ENCODE peak calls at places on chromosome 2, in eight cellular contexts. One of them, this sample, is unnamed.

GRCh38 chr2:171523969-171524401 is 1.7 kb downstream of the CYBRD1 start:
- DNase-seq in AG09309: no peak
- DNase-seq in dorsolateral prefrontal cortex: no peak
- DNase-seq in astrocyte: peak
- DNase-seq in cardiac muscle cell: peak
- DNase-seq in left ventricle myocardium inferior: no peak
- DNase-seq in brain microvascular endothelial cell: no peak
- DNase-seq in OCI-LY7: no peak
- DNase-seq in this sample: peak

GRCh38 chr2:74915743-74916142 is 42.7 kb upstream of the POLE4 start:
- DNase-seq in AG09309: no peak
- DNase-seq in dorsolateral prefrontal cortex: no peak
- DNase-seq in astrocyte: peak
- DNase-seq in cardiac muscle cell: no peak
- DNase-seq in left ventricle myocardium inferior: no peak
- DNase-seq in brain microvascular endothelial cell: peak
- DNase-seq in OCI-LY7: no peak
- DNase-seq in this sample: no peak

GRCh38 chr2:27627963-27628766 is 647 bp downstream of the CCDC121 start:
- DNase-seq in AG09309: peak
- DNase-seq in dorsolateral prefrontal cortex: no peak
- DNase-seq in astrocyte: peak
- DNase-seq in cardiac muscle cell: peak
- DNase-seq in left ventricle myocardium inferior: no peak
- DNase-seq in brain microvascular endothelial cell: peak
- DNase-seq in OCI-LY7: peak
- DNase-seq in this sample: peak

GRCh38 chr2:203534486-203535077 is 519 bp downstream of the RAPH1 start:
- DNase-seq in AG09309: no peak
- DNase-seq in dorsolateral prefrontal cortex: no peak
- DNase-seq in astrocyte: no peak
- DNase-seq in cardiac muscle cell: peak
- DNase-seq in left ventricle myocardium inferior: peak
- DNase-seq in brain microvascular endothelial cell: peak
- DNase-seq in OCI-LY7: peak
- DNase-seq in this sample: no peak

GRCh38 chr2:231452799-231453508 is 11.3 kb downstream of the NCL start:
- DNase-seq in AG09309: no peak
- DNase-seq in dorsolateral prefrontal cortex: no peak
- DNase-seq in astrocyte: no peak
- DNase-seq in cardiac muscle cell: peak
- DNase-seq in left ventricle myocardium inferior: no peak
- DNase-seq in brain microvascular endothelial cell: no peak
- DNase-seq in OCI-LY7: peak
- DNase-seq in this sample: no peak

GRCh38 chr2:118006861-118007260 is 7.0 kb downstream of the CCDC93 start:
- DNase-seq in AG09309: no peak
- DNase-seq in dorsolateral prefrontal cortex: no peak
- DNase-seq in astrocyte: no peak
- DNase-seq in cardiac muscle cell: no peak
- DNase-seq in left ventricle myocardium inferior: no peak
- DNase-seq in brain microvascular endothelial cell: no peak
- DNase-seq in OCI-LY7: no peak
- DNase-seq in this sample: no peak

GRCh38 chr2:68877079-68877772 is 6.0 kb upstream of the BMP10 start:
- DNase-seq in AG09309: no peak
- DNase-seq in dorsolateral prefrontal cortex: no peak
- DNase-seq in astrocyte: no peak
- DNase-seq in cardiac muscle cell: peak
- DNase-seq in left ventricle myocardium inferior: peak
- DNase-seq in brain microvascular endothelial cell: no peak
- DNase-seq in OCI-LY7: no peak
- DNase-seq in this sample: no peak

GRCh38 chr2:28311660-28312249 is 80.9 kb upstream of the FOSL2 start:
- DNase-seq in AG09309: no peak
- DNase-seq in dorsolateral prefrontal cortex: no peak
- DNase-seq in astrocyte: no peak
- DNase-seq in cardiac muscle cell: no peak
- DNase-seq in left ventricle myocardium inferior: no peak
- DNase-seq in brain microvascular endothelial cell: no peak
- DNase-seq in OCI-LY7: no peak
- DNase-seq in this sample: no peak

GRCh38 chr2:226609361-226609760 is 190.3 kb downstream of the IRS1 start:
- DNase-seq in AG09309: peak
- DNase-seq in dorsolateral prefrontal cortex: no peak
- DNase-seq in astrocyte: peak
- DNase-seq in cardiac muscle cell: no peak
- DNase-seq in left ventricle myocardium inferior: no peak
- DNase-seq in brain microvascular endothelial cell: peak
- DNase-seq in OCI-LY7: no peak
- DNase-seq in this sample: no peak

GRCh38 chr2:10717630-10718029 is 3.8 kb upstream of the ATP6V1C2 start:
- DNase-seq in AG09309: peak
- DNase-seq in dorsolateral prefrontal cortex: no peak
- DNase-seq in astrocyte: peak
- DNase-seq in cardiac muscle cell: no peak
- DNase-seq in left ventricle myocardium inferior: no peak
- DNase-seq in brain microvascular endothelial cell: peak
- DNase-seq in OCI-LY7: no peak
- DNase-seq in this sample: no peak

GRCh38 chr2:158211516-158211915 is 109.8 kb downstream of the UPP2 start:
- DNase-seq in AG09309: no peak
- DNase-seq in dorsolateral prefrontal cortex: no peak
- DNase-seq in astrocyte: peak
- DNase-seq in cardiac muscle cell: no peak
- DNase-seq in left ventricle myocardium inferior: no peak
- DNase-seq in brain microvascular endothelial cell: no peak
- DNase-seq in OCI-LY7: no peak
- DNase-seq in this sample: peak

GRCh38 chr2:115034801-115035200 is 592.4 kb downstream of the DPP10 start:
- DNase-seq in AG09309: no peak
- DNase-seq in dorsolateral prefrontal cortex: no peak
- DNase-seq in astrocyte: no peak
- DNase-seq in cardiac muscle cell: peak
- DNase-seq in left ventricle myocardium inferior: no peak
- DNase-seq in brain microvascular endothelial cell: no peak
- DNase-seq in OCI-LY7: no peak
- DNase-seq in this sample: no peak

GRCh38 chr2:72949642-72950041 is 32.3 kb downstream of the EMX1 start:
- DNase-seq in AG09309: no peak
- DNase-seq in dorsolateral prefrontal cortex: peak
- DNase-seq in astrocyte: no peak
- DNase-seq in cardiac muscle cell: no peak
- DNase-seq in left ventricle myocardium inferior: no peak
- DNase-seq in brain microvascular endothelial cell: no peak
- DNase-seq in OCI-LY7: no peak
- DNase-seq in this sample: no peak

GRCh38 chr2:169175112-169175511 is 105.7 kb downstream of the DHRS9 start:
- DNase-seq in AG09309: no peak
- DNase-seq in dorsolateral prefrontal cortex: no peak
- DNase-seq in astrocyte: no peak
- DNase-seq in cardiac muscle cell: no peak
- DNase-seq in left ventricle myocardium inferior: no peak
- DNase-seq in brain microvascular endothelial cell: no peak
- DNase-seq in OCI-LY7: no peak
- DNase-seq in this sample: no peak

GRCh38 chr2:56017784-56018183 is 94.2 kb upstream of the EFEMP1 start:
- DNase-seq in AG09309: no peak
- DNase-seq in dorsolateral prefrontal cortex: no peak
- DNase-seq in astrocyte: no peak
- DNase-seq in cardiac muscle cell: no peak
- DNase-seq in left ventricle myocardium inferior: no peak
- DNase-seq in brain microvascular endothelial cell: no peak
- DNase-seq in OCI-LY7: no peak
- DNase-seq in this sample: no peak

GRCh38 chr2:75200140-75200985 is 1.0 kb upstream of the TACR1 start:
- DNase-seq in AG09309: no peak
- DNase-seq in dorsolateral prefrontal cortex: peak
- DNase-seq in astrocyte: peak
- DNase-seq in cardiac muscle cell: peak
- DNase-seq in left ventricle myocardium inferior: peak
- DNase-seq in brain microvascular endothelial cell: no peak
- DNase-seq in OCI-LY7: no peak
- DNase-seq in this sample: no peak

GRCh38 chr2:1662606-1663180 is 81.6 kb downstream of the PXDN start:
- DNase-seq in AG09309: no peak
- DNase-seq in dorsolateral prefrontal cortex: no peak
- DNase-seq in astrocyte: no peak
- DNase-seq in cardiac muscle cell: no peak
- DNase-seq in left ventricle myocardium inferior: no peak
- DNase-seq in brain microvascular endothelial cell: no peak
- DNase-seq in OCI-LY7: no peak
- DNase-seq in this sample: no peak

GRCh38 chr2:33377048-33377447 is 99.4 kb upstream of the RASGRP3 start:
- DNase-seq in AG09309: no peak
- DNase-seq in dorsolateral prefrontal cortex: no peak
- DNase-seq in astrocyte: peak
- DNase-seq in cardiac muscle cell: no peak
- DNase-seq in left ventricle myocardium inferior: peak
- DNase-seq in brain microvascular endothelial cell: no peak
- DNase-seq in OCI-LY7: no peak
- DNase-seq in this sample: no peak

GRCh38 chr2:217905906-217906305 is 96.9 kb downstream of the TNS1 start:
- DNase-seq in AG09309: no peak
- DNase-seq in dorsolateral prefrontal cortex: no peak
- DNase-seq in astrocyte: no peak
- DNase-seq in cardiac muscle cell: no peak
- DNase-seq in left ventricle myocardium inferior: no peak
- DNase-seq in brain microvascular endothelial cell: no peak
- DNase-seq in OCI-LY7: no peak
- DNase-seq in this sample: no peak
- H3K4me3 ChIP-seq in AG09309: no peak
- H3K4me3 ChIP-seq in dorsolateral prefrontal cortex: no peak
- H3K4me3 ChIP-seq in astrocyte: no peak
- H3K4me3 ChIP-seq in cardiac muscle cell: no peak
- H3K4me3 ChIP-seq in left ventricle myocardium inferior: peak
- H3K4me3 ChIP-seq in brain microvascular endothelial cell: no peak
- H3K4me3 ChIP-seq in OCI-LY7: no peak
- H3K4me3 ChIP-seq in this sample: no peak

GRCh38 chr2:96264086-96264485 is 1.7 kb downstream of the TMEM127 start:
- DNase-seq in AG09309: no peak
- DNase-seq in dorsolateral prefrontal cortex: no peak
- DNase-seq in astrocyte: no peak
- DNase-seq in cardiac muscle cell: no peak
- DNase-seq in left ventricle myocardium inferior: no peak
- DNase-seq in brain microvascular endothelial cell: no peak
- DNase-seq in OCI-LY7: no peak
- DNase-seq in this sample: no peak

GRCh38 chr2:96265349-96265839 is 403 bp downstream of the TMEM127 start:
- DNase-seq in AG09309: no peak
- DNase-seq in dorsolateral prefrontal cortex: peak
- DNase-seq in astrocyte: no peak
- DNase-seq in cardiac muscle cell: peak
- DNase-seq in left ventricle myocardium inferior: peak
- DNase-seq in brain microvascular endothelial cell: no peak
- DNase-seq in OCI-LY7: peak
- DNase-seq in this sample: no peak

GRCh38 chr2:96264656-96265348 is 995 bp downstream of the TMEM127 start:
- DNase-seq in AG09309: no peak
- DNase-seq in dorsolateral prefrontal cortex: no peak
- DNase-seq in astrocyte: peak
- DNase-seq in cardiac muscle cell: peak
- DNase-seq in left ventricle myocardium inferior: no peak
- DNase-seq in brain microvascular endothelial cell: peak
- DNase-seq in OCI-LY7: peak
- DNase-seq in this sample: no peak

GRCh38 chr2:96265840-96266569 is at the start of the genes CIAO1 and TMEM127:
- DNase-seq in AG09309: peak
- DNase-seq in dorsolateral prefrontal cortex: peak
- DNase-seq in astrocyte: peak
- DNase-seq in cardiac muscle cell: peak
- DNase-seq in left ventricle myocardium inferior: peak
- DNase-seq in brain microvascular endothelial cell: peak
- DNase-seq in OCI-LY7: peak
- DNase-seq in this sample: peak

GRCh38 chr2:96267159-96267971 is 1.3 kb downstream of the CIAO1 start:
- DNase-seq in AG09309: no peak
- DNase-seq in dorsolateral prefrontal cortex: no peak
- DNase-seq in astrocyte: no peak
- DNase-seq in cardiac muscle cell: peak
- DNase-seq in left ventricle myocardium inferior: no peak
- DNase-seq in brain microvascular endothelial cell: no peak
- DNase-seq in OCI-LY7: peak
- DNase-seq in this sample: no peak
- TF ChIP-seq CTCF in AG09309: peak
- TF ChIP-seq CTCF in dorsolateral prefrontal cortex: no peak
- TF ChIP-seq CTCF in astrocyte: peak
- TF ChIP-seq CTCF in cardiac muscle cell: peak
- TF ChIP-seq CTCF in left ventricle myocardium inferior: no peak
- TF ChIP-seq CTCF in brain microvascular endothelial cell: peak
- TF ChIP-seq CTCF in OCI-LY7: peak
- TF ChIP-seq CTCF in this sample: peak

DNA sequence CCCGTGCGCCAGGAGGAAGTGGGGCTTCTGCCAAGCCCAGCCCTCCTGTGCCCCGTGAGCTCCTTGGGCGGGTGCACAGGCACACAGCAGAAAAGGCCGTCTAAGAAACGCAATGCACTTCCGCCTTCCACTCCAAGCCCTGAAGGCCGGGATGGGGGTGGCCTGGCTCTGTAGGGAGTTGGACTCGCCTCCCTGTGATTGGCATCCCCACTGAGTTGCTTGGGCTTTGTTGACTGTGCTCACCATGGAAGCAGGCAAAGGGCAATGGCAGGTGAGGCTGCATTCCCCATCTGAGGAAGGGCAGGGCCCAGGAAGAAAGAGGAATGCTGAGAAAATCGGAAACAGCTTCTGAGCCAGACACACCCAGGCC is 66.8 kb downstream of the CRACDL start:
- DNase-seq in AG09309: no peak
- DNase-seq in dorsolateral prefrontal cortex: no peak
- DNase-seq in astrocyte: no peak
- DNase-seq in cardiac muscle cell: no peak
- DNase-seq in left ventricle myocardium inferior: no peak
- DNase-seq in brain microvascular endothelial cell: no peak
- DNase-seq in OCI-LY7: no peak
- DNase-seq in this sample: no peak
- H3K4me3 ChIP-seq in AG09309: no peak
- H3K4me3 ChIP-seq in dorsolateral prefrontal cortex: no peak
- H3K4me3 ChIP-seq in astrocyte: no peak
- H3K4me3 ChIP-seq in cardiac muscle cell: no peak
- H3K4me3 ChIP-seq in left ventricle myocardium inferior: no peak
- H3K4me3 ChIP-seq in brain microvascular endothelial cell: no peak
- H3K4me3 ChIP-seq in OCI-LY7: no peak
- H3K4me3 ChIP-seq in this sample: no peak

DNA sequence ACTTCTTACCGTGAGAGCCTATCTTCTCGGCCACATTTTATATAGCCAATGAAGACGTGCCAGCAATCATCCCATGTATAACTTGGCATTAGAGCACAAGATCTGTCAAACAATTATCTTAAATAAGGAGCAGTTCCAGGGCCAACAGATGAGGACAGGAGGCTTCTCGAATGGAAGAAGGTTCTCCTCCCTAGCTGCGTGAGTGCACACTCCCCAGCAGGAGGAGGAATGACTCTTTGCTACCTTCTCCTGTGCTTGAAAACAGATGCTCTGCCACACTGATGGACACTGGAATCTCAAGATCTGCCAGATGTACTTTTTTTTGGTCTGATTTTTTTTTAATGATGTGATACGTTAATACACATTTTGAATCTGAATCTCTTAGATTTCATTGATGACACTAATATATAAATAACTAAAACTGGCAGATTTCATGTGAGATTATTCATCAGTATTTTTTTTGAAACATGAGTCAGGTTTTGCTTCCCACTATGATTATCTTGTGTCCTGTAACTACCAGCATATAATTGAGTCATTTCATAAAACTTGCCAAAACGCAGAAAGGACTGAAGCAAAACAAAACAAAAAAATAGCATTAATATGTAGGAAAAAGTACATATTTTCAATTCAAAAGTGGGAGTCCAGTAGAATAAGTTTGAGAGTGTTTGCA is 626 bp upstream of the VIT start:
- DNase-seq in AG09309: no peak
- DNase-seq in dorsolateral prefrontal cortex: no peak
- DNase-seq in astrocyte: peak
- DNase-seq in cardiac muscle cell: no peak
- DNase-seq in left ventricle myocardium inferior: no peak
- DNase-seq in brain microvascular endothelial cell: peak
- DNase-seq in OCI-LY7: no peak
- DNase-seq in this sample: no peak
- TF ChIP-seq CTCF in AG09309: peak
- TF ChIP-seq CTCF in dorsolateral prefrontal cortex: no peak
- TF ChIP-seq CTCF in astrocyte: peak
- TF ChIP-seq CTCF in cardiac muscle cell: peak
- TF ChIP-seq CTCF in left ventricle myocardium inferior: peak
- TF ChIP-seq CTCF in brain microvascular endothelial cell: peak
- TF ChIP-seq CTCF in OCI-LY7: no peak
- TF ChIP-seq CTCF in this sample: peak